ENCODE peak calls at places on chromosome 10, in ten cellular contexts. One of them, this sample, is unnamed.

GRCh38 chr10:90930971-90931841 is 10.3 kb upstream of the ANKRD1 start:
- DNase-seq in fibroblast of villous mesenchyme: peak
- DNase-seq in GM13976: no peak
- DNase-seq in lower leg skin: no peak
- DNase-seq in IMR-90: peak
- DNase-seq in tibial nerve: peak
- DNase-seq in endodermal cell: peak
- DNase-seq in SK-N-SH: no peak
- DNase-seq in mammary epithelial cell: no peak
- DNase-seq in dorsolateral prefrontal cortex: no peak
- DNase-seq in this sample: no peak

GRCh38 chr10:31524458-31524857 is 205.4 kb downstream of the ZEB1 start:
- DNase-seq in fibroblast of villous mesenchyme: no peak
- DNase-seq in IMR-90: no peak
- DNase-seq in GM13976: no peak
- DNase-seq in SK-N-SH: no peak
- DNase-seq in tibial nerve: no peak
- DNase-seq in endodermal cell: no peak
- DNase-seq in mammary epithelial cell: no peak
- DNase-seq in lower leg skin: no peak
- DNase-seq in dorsolateral prefrontal cortex: no peak
- DNase-seq in this sample: no peak

GRCh38 chr10:3774814-3775670 is 10.0 kb downstream of the KLF6 start:
- DNase-seq in dorsolateral prefrontal cortex: no peak
- DNase-seq in fibroblast of villous mesenchyme: peak
- DNase-seq in SK-N-SH: no peak
- DNase-seq in IMR-90: peak
- DNase-seq in tibial nerve: no peak
- DNase-seq in endodermal cell: peak
- DNase-seq in mammary epithelial cell: peak
- DNase-seq in lower leg skin: no peak
- DNase-seq in GM13976: no peak
- DNase-seq in this sample: no peak

GRCh38 chr10:78218833-78219490 is 185.3 kb downstream of the RPS24 start:
- DNase-seq in mammary epithelial cell: no peak
- DNase-seq in fibroblast of villous mesenchyme: no peak
- DNase-seq in GM13976: no peak
- DNase-seq in lower leg skin: no peak
- DNase-seq in endodermal cell: no peak
- DNase-seq in IMR-90: no peak
- DNase-seq in tibial nerve: no peak
- DNase-seq in dorsolateral prefrontal cortex: no peak
- DNase-seq in SK-N-SH: no peak
- DNase-seq in this sample: no peak

GRCh38 chr10:118939216-118940007 is 90.1 kb upstream of the NANOS1 start:
- DNase-seq in fibroblast of villous mesenchyme: peak
- DNase-seq in endodermal cell: no peak
- DNase-seq in mammary epithelial cell: no peak
- DNase-seq in SK-N-SH: no peak
- DNase-seq in dorsolateral prefrontal cortex: no peak
- DNase-seq in lower leg skin: no peak
- DNase-seq in GM13976: no peak
- DNase-seq in IMR-90: no peak
- DNase-seq in tibial nerve: no peak
- DNase-seq in this sample: no peak

GRCh38 chr10:45375101-45375500 is 1.1 kb downstream of the ALOX5 start:
- DNase-seq in GM13976: peak
- DNase-seq in tibial nerve: no peak
- DNase-seq in fibroblast of villous mesenchyme: no peak
- DNase-seq in IMR-90: no peak
- DNase-seq in mammary epithelial cell: no peak
- DNase-seq in SK-N-SH: no peak
- DNase-seq in lower leg skin: no peak
- DNase-seq in endodermal cell: no peak
- DNase-seq in dorsolateral prefrontal cortex: no peak
- DNase-seq in this sample: no peak

GRCh38 chr10:32692174-32692573 is 246.2 kb downstream of the CCDC7 start:
- DNase-seq in mammary epithelial cell: peak
- DNase-seq in tibial nerve: no peak
- DNase-seq in fibroblast of villous mesenchyme: no peak
- DNase-seq in dorsolateral prefrontal cortex: no peak
- DNase-seq in lower leg skin: no peak
- DNase-seq in endodermal cell: no peak
- DNase-seq in GM13976: no peak
- DNase-seq in IMR-90: peak
- DNase-seq in SK-N-SH: no peak
- DNase-seq in this sample: no peak

GRCh38 chr10:23965880-23966279 is 243.1 kb upstream of the KIAA1217 start:
- DNase-seq in dorsolateral prefrontal cortex: no peak
- DNase-seq in endodermal cell: no peak
- DNase-seq in fibroblast of villous mesenchyme: no peak
- DNase-seq in mammary epithelial cell: no peak
- DNase-seq in GM13976: no peak
- DNase-seq in IMR-90: no peak
- DNase-seq in SK-N-SH: no peak
- DNase-seq in tibial nerve: no peak
- DNase-seq in lower leg skin: no peak
- DNase-seq in this sample: no peak

GRCh38 chr10:30591249-30591670 is 38.3 kb downstream of the LYZL2 start:
- DNase-seq in mammary epithelial cell: peak
- DNase-seq in tibial nerve: peak
- DNase-seq in endodermal cell: peak
- DNase-seq in dorsolateral prefrontal cortex: no peak
- DNase-seq in GM13976: peak
- DNase-seq in fibroblast of villous mesenchyme: peak
- DNase-seq in lower leg skin: no peak
- DNase-seq in SK-N-SH: peak
- DNase-seq in IMR-90: peak
- DNase-seq in this sample: peak

GRCh38 chr10:8404721-8405120 is 350.2 kb downstream of the GATA3 start:
- DNase-seq in SK-N-SH: no peak
- DNase-seq in IMR-90: no peak
- DNase-seq in tibial nerve: no peak
- DNase-seq in fibroblast of villous mesenchyme: no peak
- DNase-seq in GM13976: peak
- DNase-seq in lower leg skin: no peak
- DNase-seq in mammary epithelial cell: peak
- DNase-seq in dorsolateral prefrontal cortex: no peak
- DNase-seq in endodermal cell: no peak
- DNase-seq in this sample: peak

GRCh38 chr10:110887560-110887959 is 15.8 kb downstream of the PDCD4 start:
- DNase-seq in GM13976: no peak
- DNase-seq in dorsolateral prefrontal cortex: no peak
- DNase-seq in tibial nerve: no peak
- DNase-seq in fibroblast of villous mesenchyme: no peak
- DNase-seq in endodermal cell: no peak
- DNase-seq in IMR-90: no peak
- DNase-seq in lower leg skin: no peak
- DNase-seq in mammary epithelial cell: no peak
- DNase-seq in SK-N-SH: no peak
- DNase-seq in this sample: no peak

GRCh38 chr10:82943142-82943541 is 1068.1 kb downstream of the NRG3 start:
- DNase-seq in fibroblast of villous mesenchyme: no peak
- DNase-seq in GM13976: no peak
- DNase-seq in mammary epithelial cell: no peak
- DNase-seq in lower leg skin: no peak
- DNase-seq in dorsolateral prefrontal cortex: no peak
- DNase-seq in tibial nerve: no peak
- DNase-seq in IMR-90: no peak
- DNase-seq in endodermal cell: no peak
- DNase-seq in SK-N-SH: no peak
- DNase-seq in this sample: no peak

GRCh38 chr10:99531026-99531695 is 1.6 kb upstream of the NKX2-3 start:
- DNase-seq in IMR-90: no peak
- DNase-seq in mammary epithelial cell: no peak
- DNase-seq in GM13976: no peak
- DNase-seq in tibial nerve: no peak
- DNase-seq in lower leg skin: no peak
- DNase-seq in dorsolateral prefrontal cortex: no peak
- DNase-seq in endodermal cell: peak
- DNase-seq in SK-N-SH: peak
- DNase-seq in fibroblast of villous mesenchyme: no peak
- DNase-seq in this sample: no peak

GRCh38 chr10:35517431-35518181 is 87.5 kb upstream of the GJD4 start:
- DNase-seq in endodermal cell: no peak
- DNase-seq in lower leg skin: no peak
- DNase-seq in fibroblast of villous mesenchyme: peak
- DNase-seq in SK-N-SH: no peak
- DNase-seq in IMR-90: peak
- DNase-seq in dorsolateral prefrontal cortex: no peak
- DNase-seq in tibial nerve: peak
- DNase-seq in GM13976: no peak
- DNase-seq in mammary epithelial cell: peak
- DNase-seq in this sample: no peak

GRCh38 chr10:18666810-18667209 is 7.6 kb downstream of the ARL5B start:
- DNase-seq in SK-N-SH: no peak
- DNase-seq in fibroblast of villous mesenchyme: peak
- DNase-seq in lower leg skin: no peak
- DNase-seq in endodermal cell: no peak
- DNase-seq in IMR-90: peak
- DNase-seq in dorsolateral prefrontal cortex: no peak
- DNase-seq in mammary epithelial cell: peak
- DNase-seq in GM13976: no peak
- DNase-seq in tibial nerve: no peak
- DNase-seq in this sample: no peak

GRCh38 chr10:19817251-19818046 is 1.2 kb downstream of the PLXDC2 start:
- DNase-seq in GM13976: peak
- DNase-seq in SK-N-SH: peak
- DNase-seq in lower leg skin: peak
- DNase-seq in IMR-90: no peak
- DNase-seq in mammary epithelial cell: peak
- DNase-seq in tibial nerve: no peak
- DNase-seq in dorsolateral prefrontal cortex: peak
- DNase-seq in endodermal cell: peak
- DNase-seq in fibroblast of villous mesenchyme: no peak
- DNase-seq in this sample: peak

GRCh38 chr10:88478256-88478655 is 104.9 kb downstream of the RNLS start:
- DNase-seq in lower leg skin: no peak
- DNase-seq in tibial nerve: no peak
- DNase-seq in mammary epithelial cell: peak
- DNase-seq in SK-N-SH: no peak
- DNase-seq in IMR-90: no peak
- DNase-seq in dorsolateral prefrontal cortex: no peak
- DNase-seq in endodermal cell: no peak
- DNase-seq in GM13976: no peak
- DNase-seq in fibroblast of villous mesenchyme: no peak
- DNase-seq in this sample: no peak

GRCh38 chr10:88157981-88158465 is 294.6 kb downstream of the PTEN start:
- DNase-seq in IMR-90: peak
- DNase-seq in SK-N-SH: no peak
- DNase-seq in endodermal cell: no peak
- DNase-seq in GM13976: no peak
- DNase-seq in tibial nerve: peak
- DNase-seq in dorsolateral prefrontal cortex: no peak
- DNase-seq in fibroblast of villous mesenchyme: peak
- DNase-seq in lower leg skin: no peak
- DNase-seq in mammary epithelial cell: peak
- DNase-seq in this sample: no peak

GRCh38 chr10:69974551-69975155 is 78.0 kb upstream of the MACROH2A2 start:
- DNase-seq in tibial nerve: no peak
- DNase-seq in IMR-90: peak
- DNase-seq in GM13976: no peak
- DNase-seq in lower leg skin: no peak
- DNase-seq in mammary epithelial cell: no peak
- DNase-seq in fibroblast of villous mesenchyme: peak
- DNase-seq in dorsolateral prefrontal cortex: no peak
- DNase-seq in SK-N-SH: peak
- DNase-seq in endodermal cell: no peak
- DNase-seq in this sample: no peak

GRCh38 chr10:64271983-64272382 is 750.8 kb downstream of the REEP3 start:
- DNase-seq in mammary epithelial cell: no peak
- DNase-seq in GM13976: no peak
- DNase-seq in tibial nerve: no peak
- DNase-seq in SK-N-SH: no peak
- DNase-seq in fibroblast of villous mesenchyme: no peak
- DNase-seq in endodermal cell: peak
- DNase-seq in dorsolateral prefrontal cortex: no peak
- DNase-seq in IMR-90: no peak
- DNase-seq in lower leg skin: no peak
- DNase-seq in this sample: no peak
- TF ChIP-seq CTCF in mammary epithelial cell: no peak
- TF ChIP-seq CTCF in GM13976: no peak
- TF ChIP-seq CTCF in tibial nerve: no peak
- TF ChIP-seq CTCF in SK-N-SH: peak
- TF ChIP-seq CTCF in fibroblast of villous mesenchyme: no peak
- TF ChIP-seq CTCF in endodermal cell: peak
- TF ChIP-seq CTCF in dorsolateral prefrontal cortex: no peak
- TF ChIP-seq CTCF in IMR-90: peak
- TF ChIP-seq CTCF in lower leg skin: no peak
- TF ChIP-seq CTCF in this sample: no peak

GRCh38 chr10:6721480-6721879 is 141.4 kb upstream of the PRKCQ start:
- DNase-seq in lower leg skin: no peak
- DNase-seq in IMR-90: peak
- DNase-seq in fibroblast of villous mesenchyme: peak
- DNase-seq in tibial nerve: peak
- DNase-seq in SK-N-SH: peak
- DNase-seq in mammary epithelial cell: peak
- DNase-seq in dorsolateral prefrontal cortex: no peak
- DNase-seq in GM13976: no peak
- DNase-seq in endodermal cell: no peak
- DNase-seq in this sample: no peak
- TF ChIP-seq CTCF in lower leg skin: no peak
- TF ChIP-seq CTCF in IMR-90: peak
- TF ChIP-seq CTCF in fibroblast of villous mesenchyme: peak
- TF ChIP-seq CTCF in tibial nerve: no peak
- TF ChIP-seq CTCF in SK-N-SH: peak
- TF ChIP-seq CTCF in mammary epithelial cell: peak
- TF ChIP-seq CTCF in dorsolateral prefrontal cortex: no peak
- TF ChIP-seq CTCF in GM13976: no peak
- TF ChIP-seq CTCF in endodermal cell: no peak
- TF ChIP-seq CTCF in this sample: no peak

DNA sequence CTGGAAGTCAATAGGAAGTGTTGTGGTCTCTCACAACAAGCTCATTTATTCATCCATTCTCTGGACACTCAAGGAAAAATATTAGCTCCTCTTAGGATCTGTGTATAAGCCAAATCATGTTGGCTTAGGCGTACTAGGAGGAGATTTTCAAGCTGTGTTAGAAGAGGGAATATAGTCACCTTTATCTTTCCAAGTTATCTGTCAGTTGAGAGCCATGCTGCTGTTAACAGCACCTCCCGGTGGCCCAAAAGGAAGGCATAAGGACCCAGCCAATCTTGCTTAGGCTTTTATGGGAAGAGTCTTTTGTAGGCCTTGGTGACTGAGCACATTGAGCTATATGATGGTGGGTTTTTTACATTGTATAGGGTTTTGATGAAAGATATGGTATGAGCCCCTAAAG is 220.0 kb downstream of the LRMDA start:
- DNase-seq in dorsolateral prefrontal cortex: no peak
- DNase-seq in endodermal cell: peak
- DNase-seq in fibroblast of villous mesenchyme: peak
- DNase-seq in SK-N-SH: no peak
- DNase-seq in mammary epithelial cell: peak
- DNase-seq in lower leg skin: no peak
- DNase-seq in IMR-90: no peak
- DNase-seq in tibial nerve: no peak
- DNase-seq in GM13976: no peak
- DNase-seq in this sample: no peak
- TF ChIP-seq CTCF in dorsolateral prefrontal cortex: no peak
- TF ChIP-seq CTCF in endodermal cell: peak
- TF ChIP-seq CTCF in fibroblast of villous mesenchyme: peak
- TF ChIP-seq CTCF in SK-N-SH: peak
- TF ChIP-seq CTCF in mammary epithelial cell: peak
- TF ChIP-seq CTCF in lower leg skin: no peak
- TF ChIP-seq CTCF in IMR-90: no peak
- TF ChIP-seq CTCF in tibial nerve: no peak
- TF ChIP-seq CTCF in GM13976: no peak
- TF ChIP-seq CTCF in this sample: peak

GRCh38 chr10:60101821-60102220 is 195.5 kb upstream of the CCDC6 start:
- DNase-seq in GM13976: no peak
- DNase-seq in fibroblast of villous mesenchyme: no peak
- DNase-seq in dorsolateral prefrontal cortex: no peak
- DNase-seq in tibial nerve: no peak
- DNase-seq in lower leg skin: no peak
- DNase-seq in SK-N-SH: no peak
- DNase-seq in IMR-90: no peak
- DNase-seq in mammary epithelial cell: no peak
- DNase-seq in endodermal cell: peak
- DNase-seq in this sample: no peak
- TF ChIP-seq CTCF in GM13976: no peak
- TF ChIP-seq CTCF in fibroblast of villous mesenchyme: no peak
- TF ChIP-seq CTCF in dorsolateral prefrontal cortex: no peak
- TF ChIP-seq CTCF in tibial nerve: no peak
- TF ChIP-seq CTCF in lower leg skin: no peak
- TF ChIP-seq CTCF in SK-N-SH: no peak
- TF ChIP-seq CTCF in IMR-90: no peak
- TF ChIP-seq CTCF in mammary epithelial cell: no peak
- TF ChIP-seq CTCF in endodermal cell: peak
- TF ChIP-seq CTCF in this sample: no peak

This sample was measured in GM20000.